ENCODE peak calls at places on chromosome 22, in eight cellular contexts. One of them, this sample, is unnamed.
A peak's percentile ranks its signal among the peaks of the same experiment; 100 is the strongest.

GRCh38 chr22:32723632-32724031 is 77.9 kb upstream of the TIMP3 start:
- DNase-seq in NCI-H460: no peak
- DNase-seq in pulmonary artery endothelial cell: no peak
- DNase-seq in heart right ventricle: peak; percentile 66
- DNase-seq in gastrocnemius medialis: peak; percentile 53
- DNase-seq in SHP77: no peak
- DNase-seq in endothelial cell: no peak
- DNase-seq in omental fat pad: no peak
- DNase-seq in this sample: no peak

GRCh38 chr22:38097058-38097457 is 13.1 kb upstream of the SLC16A8 start:
- DNase-seq in NCI-H460: no peak
- DNase-seq in pulmonary artery endothelial cell: no peak
- DNase-seq in heart right ventricle: no peak
- DNase-seq in gastrocnemius medialis: no peak
- DNase-seq in SHP77: no peak
- DNase-seq in endothelial cell: no peak
- DNase-seq in omental fat pad: no peak
- DNase-seq in this sample: no peak

GRCh38 chr22:24421428-24421931 is 5.9 kb upstream of the ADORA2A start:
- DNase-seq in NCI-H460: no peak
- DNase-seq in pulmonary artery endothelial cell: no peak
- DNase-seq in heart right ventricle: no peak
- DNase-seq in gastrocnemius medialis: no peak
- DNase-seq in SHP77: no peak
- DNase-seq in endothelial cell: no peak
- DNase-seq in omental fat pad: no peak
- DNase-seq in this sample: peak; percentile 77

GRCh38 chr22:32815943-32816342 is 14.4 kb downstream of the TIMP3 start:
- DNase-seq in NCI-H460: no peak
- DNase-seq in pulmonary artery endothelial cell: no peak
- DNase-seq in heart right ventricle: no peak
- DNase-seq in gastrocnemius medialis: no peak
- DNase-seq in SHP77: no peak
- DNase-seq in endothelial cell: no peak
- DNase-seq in omental fat pad: no peak
- DNase-seq in this sample: no peak

GRCh38 chr22:29069476-29069875 is 3.4 kb upstream of the KREMEN1 start:
- DNase-seq in NCI-H460: no peak
- DNase-seq in pulmonary artery endothelial cell: no peak
- DNase-seq in heart right ventricle: no peak
- DNase-seq in gastrocnemius medialis: no peak
- DNase-seq in SHP77: no peak
- DNase-seq in endothelial cell: no peak
- DNase-seq in omental fat pad: no peak
- DNase-seq in this sample: no peak

GRCh38 chr22:37940698-37941376 is 12.6 kb downstream of the C22orf23 start:
- DNase-seq in NCI-H460: no peak
- DNase-seq in pulmonary artery endothelial cell: no peak
- DNase-seq in heart right ventricle: no peak
- DNase-seq in gastrocnemius medialis: no peak
- DNase-seq in SHP77: no peak
- DNase-seq in endothelial cell: no peak
- DNase-seq in omental fat pad: no peak
- DNase-seq in this sample: no peak

GRCh38 chr22:46635756-46636155 is 15.6 kb downstream of the GRAMD4 start:
- DNase-seq in NCI-H460: no peak
- DNase-seq in pulmonary artery endothelial cell: no peak
- DNase-seq in heart right ventricle: no peak
- DNase-seq in gastrocnemius medialis: no peak
- DNase-seq in SHP77: no peak
- DNase-seq in endothelial cell: no peak
- DNase-seq in omental fat pad: no peak
- DNase-seq in this sample: no peak

GRCh38 chr22:36733271-36733670 is 29.7 kb upstream of the CACNG2 start:
- DNase-seq in NCI-H460: no peak
- DNase-seq in pulmonary artery endothelial cell: no peak
- DNase-seq in heart right ventricle: no peak
- DNase-seq in gastrocnemius medialis: no peak
- DNase-seq in SHP77: no peak
- DNase-seq in endothelial cell: no peak
- DNase-seq in omental fat pad: no peak
- DNase-seq in this sample: no peak

GRCh38 chr22:35531202-35531601 is 9.4 kb upstream of the RASD2 start:
- DNase-seq in NCI-H460: no peak
- DNase-seq in pulmonary artery endothelial cell: no peak
- DNase-seq in heart right ventricle: peak; percentile 39
- DNase-seq in gastrocnemius medialis: no peak
- DNase-seq in SHP77: no peak
- DNase-seq in endothelial cell: no peak
- DNase-seq in omental fat pad: no peak
- DNase-seq in this sample: no peak

GRCh38 chr22:29580200-29580810 is 608 bp downstream of the NIPSNAP1 start:
- DNase-seq in NCI-H460: no peak
- DNase-seq in pulmonary artery endothelial cell: no peak
- DNase-seq in heart right ventricle: no peak
- DNase-seq in gastrocnemius medialis: no peak
- DNase-seq in SHP77: no peak
- DNase-seq in endothelial cell: peak; percentile 10
- DNase-seq in omental fat pad: no peak
- DNase-seq in this sample: peak; percentile 63

GRCh38 chr22:47535681-47536080 is 773.2 kb downstream of the TBC1D22A start:
- DNase-seq in NCI-H460: no peak
- DNase-seq in pulmonary artery endothelial cell: no peak
- DNase-seq in heart right ventricle: no peak
- DNase-seq in gastrocnemius medialis: no peak
- DNase-seq in SHP77: no peak
- DNase-seq in endothelial cell: no peak
- DNase-seq in omental fat pad: no peak
- DNase-seq in this sample: no peak

GRCh38 chr22:20833225-20833665 is 25.4 kb downstream of the PI4KA start:
- DNase-seq in NCI-H460: no peak
- DNase-seq in pulmonary artery endothelial cell: no peak
- DNase-seq in heart right ventricle: no peak
- DNase-seq in gastrocnemius medialis: no peak
- DNase-seq in SHP77: no peak
- DNase-seq in endothelial cell: no peak
- DNase-seq in omental fat pad: no peak
- DNase-seq in this sample: no peak

GRCh38 chr22:45223304-45224117 is 17.2 kb downstream of the KIAA0930 start:
- DNase-seq in NCI-H460: no peak
- DNase-seq in pulmonary artery endothelial cell: no peak
- DNase-seq in heart right ventricle: no peak
- DNase-seq in gastrocnemius medialis: no peak
- DNase-seq in SHP77: no peak
- DNase-seq in endothelial cell: no peak
- DNase-seq in omental fat pad: no peak
- DNase-seq in this sample: no peak

GRCh38 chr22:27315833-27316232 is 485.7 kb downstream of the MN1 start:
- DNase-seq in NCI-H460: no peak
- DNase-seq in pulmonary artery endothelial cell: no peak
- DNase-seq in heart right ventricle: no peak
- DNase-seq in gastrocnemius medialis: no peak
- DNase-seq in SHP77: no peak
- DNase-seq in endothelial cell: no peak
- DNase-seq in omental fat pad: no peak
- DNase-seq in this sample: no peak

GRCh38 chr22:32240461-32240860 is 14.7 kb downstream of the SLC5A4 start:
- DNase-seq in NCI-H460: no peak
- DNase-seq in pulmonary artery endothelial cell: no peak
- DNase-seq in heart right ventricle: no peak
- DNase-seq in gastrocnemius medialis: no peak
- DNase-seq in SHP77: no peak
- DNase-seq in endothelial cell: no peak
- DNase-seq in omental fat pad: no peak
- DNase-seq in this sample: no peak

GRCh38 chr22:49638788-49639187 is 188.9 kb downstream of the BRD1 start:
- DNase-seq in NCI-H460: no peak
- DNase-seq in pulmonary artery endothelial cell: no peak
- DNase-seq in heart right ventricle: no peak
- DNase-seq in gastrocnemius medialis: no peak
- DNase-seq in SHP77: peak; percentile 23
- DNase-seq in endothelial cell: no peak
- DNase-seq in omental fat pad: no peak
- DNase-seq in this sample: no peak

GRCh38 chr22:32949719-32950118 is 108.5 kb downstream of the SYN3 start:
- DNase-seq in NCI-H460: no peak
- DNase-seq in pulmonary artery endothelial cell: no peak
- DNase-seq in heart right ventricle: no peak
- DNase-seq in gastrocnemius medialis: no peak
- DNase-seq in SHP77: no peak
- DNase-seq in endothelial cell: no peak
- DNase-seq in omental fat pad: no peak
- DNase-seq in this sample: no peak

GRCh38 chr22:37105990-37106389 is 3.5 kb downstream of the TMPRSS6 start:
- DNase-seq in NCI-H460: no peak
- DNase-seq in pulmonary artery endothelial cell: no peak
- DNase-seq in heart right ventricle: no peak
- DNase-seq in gastrocnemius medialis: no peak
- DNase-seq in SHP77: no peak
- DNase-seq in endothelial cell: no peak
- DNase-seq in omental fat pad: no peak
- DNase-seq in this sample: no peak

GRCh38 chr22:31106001-31106571 is 1.3 kb downstream of the SELENOM start:
- DNase-seq in NCI-H460: no peak
- DNase-seq in pulmonary artery endothelial cell: no peak
- DNase-seq in heart right ventricle: peak; percentile 12
- DNase-seq in gastrocnemius medialis: no peak
- DNase-seq in SHP77: no peak
- DNase-seq in endothelial cell: peak; percentile 26
- DNase-seq in omental fat pad: no peak
- DNase-seq in this sample: no peak

GRCh38 chr22:20184501-20185145 is 33.8 kb upstream of the CCDC188 start:
- DNase-seq in NCI-H460: no peak
- DNase-seq in pulmonary artery endothelial cell: no peak
- DNase-seq in heart right ventricle: no peak
- DNase-seq in gastrocnemius medialis: no peak
- DNase-seq in SHP77: no peak
- DNase-seq in endothelial cell: no peak
- DNase-seq in omental fat pad: no peak
- DNase-seq in this sample: no peak

GRCh38 chr22:32548039-32548438 is 73.4 kb downstream of the FBXO7 start:
- DNase-seq in NCI-H460: no peak
- DNase-seq in pulmonary artery endothelial cell: no peak
- DNase-seq in heart right ventricle: no peak
- DNase-seq in gastrocnemius medialis: no peak
- DNase-seq in SHP77: no peak
- DNase-seq in endothelial cell: no peak
- DNase-seq in omental fat pad: no peak
- DNase-seq in this sample: no peak

GRCh38 chr22:49525776-49526535 is 301.7 kb downstream of the BRD1 start:
- DNase-seq in NCI-H460: no peak
- DNase-seq in pulmonary artery endothelial cell: no peak
- DNase-seq in heart right ventricle: no peak
- DNase-seq in gastrocnemius medialis: peak; percentile 74
- DNase-seq in SHP77: no peak
- DNase-seq in endothelial cell: no peak
- DNase-seq in omental fat pad: no peak
- DNase-seq in this sample: no peak

GRCh38 chr22:19039448-19039780 is 82.8 kb downstream of the DGCR2 start:
- DNase-seq in NCI-H460: no peak
- DNase-seq in pulmonary artery endothelial cell: no peak
- DNase-seq in heart right ventricle: no peak
- DNase-seq in gastrocnemius medialis: no peak
- DNase-seq in SHP77: no peak
- DNase-seq in endothelial cell: no peak
- DNase-seq in omental fat pad: no peak
- DNase-seq in this sample: no peak

GRCh38 chr22:39543095-39543494 is 10.5 kb upstream of the RPS19BP1 start:
- DNase-seq in NCI-H460: no peak
- DNase-seq in pulmonary artery endothelial cell: no peak
- DNase-seq in heart right ventricle: no peak
- DNase-seq in gastrocnemius medialis: no peak
- DNase-seq in SHP77: peak; percentile 74
- DNase-seq in endothelial cell: peak; percentile 63
- DNase-seq in omental fat pad: no peak
- DNase-seq in this sample: no peak

GRCh38 chr22:27804683-27805297 is 3.2 kb upstream of the MN1 start:
- DNase-seq in NCI-H460: peak; percentile 66
- DNase-seq in pulmonary artery endothelial cell: peak; percentile 27
- DNase-seq in heart right ventricle: peak; percentile 80
- DNase-seq in gastrocnemius medialis: peak; percentile 72
- DNase-seq in SHP77: peak; percentile 57
- DNase-seq in endothelial cell: peak; percentile 78
- DNase-seq in omental fat pad: peak; percentile 35
- DNase-seq in this sample: no peak

GRCh38 chr22:23268139-23268712 is 87.9 kb downstream of the BCR start:
- DNase-seq in NCI-H460: no peak
- DNase-seq in pulmonary artery endothelial cell: no peak
- DNase-seq in heart right ventricle: no peak
- DNase-seq in gastrocnemius medialis: no peak
- DNase-seq in SHP77: no peak
- DNase-seq in endothelial cell: no peak
- DNase-seq in omental fat pad: no peak
- DNase-seq in this sample: no peak

GRCh38 chr22:19951351-19951750 is 9.7 kb upstream of the TXNRD2 start:
- DNase-seq in NCI-H460: no peak
- DNase-seq in pulmonary artery endothelial cell: no peak
- DNase-seq in heart right ventricle: no peak
- DNase-seq in gastrocnemius medialis: no peak
- DNase-seq in SHP77: no peak
- DNase-seq in endothelial cell: no peak
- DNase-seq in omental fat pad: no peak
- DNase-seq in this sample: no peak

GRCh38 chr22:35076648-35077047 is 10.7 kb downstream of the ISX start:
- DNase-seq in NCI-H460: no peak
- DNase-seq in pulmonary artery endothelial cell: no peak
- DNase-seq in heart right ventricle: no peak
- DNase-seq in gastrocnemius medialis: no peak
- DNase-seq in SHP77: no peak
- DNase-seq in endothelial cell: no peak
- DNase-seq in omental fat pad: no peak
- DNase-seq in this sample: no peak

GRCh38 chr22:22425366-22425765 is 83.2 kb downstream of the ZNF280B start:
- DNase-seq in NCI-H460: no peak
- DNase-seq in pulmonary artery endothelial cell: no peak
- DNase-seq in heart right ventricle: no peak
- DNase-seq in gastrocnemius medialis: no peak
- DNase-seq in SHP77: no peak
- DNase-seq in endothelial cell: no peak
- DNase-seq in omental fat pad: no peak
- DNase-seq in this sample: no peak

GRCh38 chr22:32830473-32830872 is 29.0 kb downstream of the TIMP3 start:
- DNase-seq in NCI-H460: no peak
- DNase-seq in pulmonary artery endothelial cell: peak; percentile 47
- DNase-seq in heart right ventricle: peak; percentile 78
- DNase-seq in gastrocnemius medialis: no peak
- DNase-seq in SHP77: no peak
- DNase-seq in endothelial cell: peak; percentile 69
- DNase-seq in omental fat pad: no peak
- DNase-seq in this sample: no peak

This sample was measured in H1.